ENCODE peak calls at places on chromosome 21, in ten cellular contexts. Z is right cardiac atrium; A is psoas muscle; N is GM12878; B is upper lobe of left lung; O is HepG2; D is CD8-positive, alpha-beta T cell; J is mucosa of descending colon; F is heart left ventricle; W is upper lobe of right lung. R is an unnamed sample.

GRCh38 chr21:38646213-38646837 is 148.0 kb upstream of the ERG start:
- ATAC-seq in Z (no peak), A (no peak), N (no peak), B (no peak), O (no peak), D (no peak), J (no peak), F (no peak), W (no peak), R (no peak)

GRCh38 chr21:26032263-26032662 is 138.3 kb downstream of the APP start:
- ATAC-seq in Z (no peak), A (no peak), N (no peak), B (no peak), O (no peak), D (no peak), J (no peak), F (no peak), W (no peak), R (no peak)

GRCh38 chr21:14557413-14557812 is 11.3 kb upstream of the SAMSN1 start:
- ATAC-seq in Z (no peak), A (no peak), N (peak), B (no peak), O (no peak), D (no peak), J (no peak), F (no peak), W (no peak), R (no peak)

GRCh38 chr21:14453339-14453738 is 70.4 kb upstream of the HSPA13 start:
- ATAC-seq in Z (peak), A (no peak), N (peak), B (no peak), O (no peak), D (peak), J (peak), F (no peak), W (no peak), R (no peak)

GRCh38 chr21:43207043-43207315 is 38.2 kb downstream of the CRYAA start:
- ATAC-seq in Z (no peak), A (no peak), N (no peak), B (no peak), O (no peak), D (no peak), J (no peak), F (no peak), W (no peak), R (no peak)

GRCh38 chr21:38346286-38346685 is 89.5 kb downstream of the KCNJ15 start:
- ATAC-seq in Z (no peak), A (no peak), N (no peak), B (no peak), O (no peak), D (no peak), J (no peak), F (no peak), W (no peak), R (no peak)

GRCh38 chr21:23394458-23394857 is 2212.8 kb downstream of the MRPL39 start:
- ATAC-seq in Z (no peak), A (no peak), N (no peak), B (no peak), O (no peak), D (no peak), J (no peak), F (no peak), W (no peak), R (no peak)

GRCh38 chr21:26171310-26172100 is 935 bp upstream of the APP start:
- ATAC-seq in Z (no peak), A (no peak), N (no peak), B (no peak), O (no peak), D (no peak), J (no peak), F (no peak), W (no peak), R (no peak)

GRCh38 chr21:43741425-43742096 is 22.6 kb downstream of the PDXK start:
- ATAC-seq in Z (no peak), A (no peak), N (no peak), B (no peak), O (no peak), D (no peak), J (no peak), F (no peak), W (no peak), R (no peak)

DNA sequence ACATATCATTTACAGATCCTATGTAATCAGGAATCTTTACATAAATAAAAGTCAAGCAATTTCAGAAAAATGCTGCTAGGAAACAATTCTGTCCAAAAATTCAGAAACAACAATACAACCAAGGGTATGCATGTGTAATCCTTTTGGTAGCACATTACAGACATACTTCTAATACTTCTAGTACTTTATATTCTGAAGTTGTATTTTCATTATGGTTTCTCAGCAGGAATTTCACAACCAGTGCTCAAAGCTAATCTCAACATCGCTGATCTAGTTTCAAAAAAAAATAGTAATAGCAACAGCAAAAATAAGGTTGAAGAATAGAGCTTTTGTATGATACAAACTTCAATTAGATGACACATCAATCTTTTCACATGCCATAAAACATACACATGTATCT is 545.2 kb downstream of the LTN1 start:
- ATAC-seq in Z (no peak), A (no peak), N (no peak), B (no peak), O (no peak), D (no peak), J (no peak), F (no peak), W (no peak), R (no peak)
- H3K4me3 ChIP-seq in Z (no peak), A (no peak), N (no peak), B (no peak), O (no peak), D (no peak), J (no peak), F (no peak), W (no peak), R (no peak)

DNA sequence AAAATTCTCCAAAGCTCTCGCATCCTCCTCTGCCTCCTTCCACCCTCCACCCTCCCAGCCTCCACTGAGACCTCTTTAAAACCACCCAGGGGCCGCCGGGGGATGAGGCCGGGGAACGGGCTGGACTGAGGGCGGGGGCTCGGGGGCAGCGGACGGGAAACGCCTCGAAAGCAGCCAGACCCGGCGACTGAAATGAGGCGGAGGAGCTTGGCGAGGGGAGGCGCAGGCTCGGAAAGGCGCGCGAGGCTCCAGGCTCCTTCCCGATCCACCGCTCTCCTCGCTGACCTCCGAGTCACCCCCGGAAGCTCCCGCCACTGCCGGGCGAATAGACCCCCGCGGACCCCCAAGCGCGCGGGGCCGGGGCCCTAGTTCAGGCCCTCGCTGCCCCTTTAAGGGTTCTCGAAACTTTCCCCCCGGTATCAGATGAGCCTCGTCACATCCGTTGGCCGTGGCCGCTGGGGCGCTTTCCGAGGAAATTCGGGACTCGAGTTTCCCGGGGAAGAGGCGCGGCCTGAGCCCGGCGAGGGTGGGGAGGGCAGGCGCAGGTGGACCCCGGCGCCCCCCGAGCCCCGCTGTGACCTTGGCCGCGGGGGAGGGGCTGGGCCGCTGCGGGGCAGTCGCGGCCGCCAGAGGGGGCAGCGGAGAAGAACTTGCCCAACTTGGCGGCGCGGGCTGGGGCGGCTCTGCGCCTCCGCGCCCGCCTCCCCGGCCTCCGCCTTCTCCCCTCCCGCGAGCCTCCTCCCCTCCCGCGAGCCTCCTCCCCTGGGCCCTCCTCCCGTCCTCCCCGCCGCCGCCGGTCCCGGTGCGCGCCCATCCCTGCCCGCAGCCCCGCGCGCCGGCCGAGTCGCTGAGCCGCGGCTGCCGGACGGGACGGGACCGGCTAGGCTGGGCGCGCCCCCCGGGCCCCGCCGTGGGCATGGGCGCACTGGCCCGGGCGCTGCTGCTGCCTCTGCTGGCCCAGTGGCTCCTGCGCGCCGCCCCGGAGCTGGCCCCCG is at the start of gene BACE2:
- ATAC-seq in Z (peak), A (peak), N (peak), B (peak), O (peak), D (peak), J (peak), F (peak), W (peak), R (peak)
- H3K4me3 ChIP-seq in Z (peak), A (peak), N (peak), B (peak), O (peak), D (peak), J (peak), F (peak), W (peak), R (peak)

GRCh38 chr21:41928621-41929220 is 25.1 kb downstream of the C2CD2 start:
- ATAC-seq in Z (no peak), A (no peak), N (peak), B (no peak), O (no peak), D (no peak), J (peak), F (peak), W (peak), R (no peak)
- H3K4me3 ChIP-seq in Z (no peak), A (no peak), N (no peak), B (no peak), O (no peak), D (no peak), J (no peak), F (no peak), W (no peak), R (no peak)

DNA sequence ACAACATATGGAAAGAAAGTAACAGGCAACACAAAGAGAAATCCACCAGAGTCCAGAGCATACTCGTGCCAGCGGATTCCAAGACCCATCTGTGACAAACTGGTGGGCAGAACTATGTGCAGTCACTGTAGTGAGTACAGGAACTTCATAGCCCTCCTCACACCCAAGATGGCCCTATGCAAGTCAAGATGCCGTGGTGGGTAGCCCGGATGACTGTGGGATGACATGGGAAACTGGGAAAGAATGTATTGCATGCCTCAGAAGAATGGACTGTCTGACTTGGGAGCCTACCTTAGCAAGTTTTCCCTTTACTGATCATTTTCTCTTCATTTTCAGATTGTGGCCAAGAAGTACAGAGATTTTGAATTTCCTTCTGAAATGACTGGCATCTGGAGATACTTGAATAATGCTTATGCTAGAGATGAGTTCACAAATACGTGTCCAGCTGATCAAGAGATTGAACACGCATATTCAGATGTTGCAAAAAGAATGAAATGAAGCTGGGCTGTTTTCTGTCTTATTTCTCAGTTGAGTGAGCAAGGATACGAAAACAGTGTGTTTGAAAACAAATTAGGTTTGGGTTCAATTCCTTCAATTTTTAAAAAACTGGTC is 47.3 kb downstream of the CLIC6 start:
- ATAC-seq in Z (no peak), A (no peak), N (peak), B (no peak), O (no peak), D (no peak), J (no peak), F (no peak), W (no peak), R (no peak)
- H3K4me3 ChIP-seq in Z (no peak), A (no peak), N (no peak), B (no peak), O (no peak), D (no peak), J (no peak), F (no peak), W (no peak), R (no peak)

GRCh38 chr21:42061866-42062542 is 9.1 kb upstream of the UMODL1 start:
- ATAC-seq in Z (no peak), A (no peak), N (peak), B (no peak), O (peak), D (peak), J (peak), F (no peak), W (peak), R (no peak)

GRCh38 chr21:42060166-42060565 is 11.0 kb upstream of the UMODL1 start:
- ATAC-seq in Z (no peak), A (no peak), N (no peak), B (no peak), O (no peak), D (no peak), J (no peak), F (no peak), W (no peak), R (no peak)

GRCh38 chr21:42062543-42063022 is 8.5 kb upstream of the UMODL1 start:
- ATAC-seq in Z (peak), A (no peak), N (peak), B (peak), O (peak), D (peak), J (peak), F (peak), W (peak), R (no peak)

GRCh38 chr21:42059721-42060120 is 11.4 kb upstream of the UMODL1 start:
- ATAC-seq in Z (no peak), A (no peak), N (no peak), B (no peak), O (no peak), D (no peak), J (no peak), F (no peak), W (no peak), R (no peak)

DNA sequence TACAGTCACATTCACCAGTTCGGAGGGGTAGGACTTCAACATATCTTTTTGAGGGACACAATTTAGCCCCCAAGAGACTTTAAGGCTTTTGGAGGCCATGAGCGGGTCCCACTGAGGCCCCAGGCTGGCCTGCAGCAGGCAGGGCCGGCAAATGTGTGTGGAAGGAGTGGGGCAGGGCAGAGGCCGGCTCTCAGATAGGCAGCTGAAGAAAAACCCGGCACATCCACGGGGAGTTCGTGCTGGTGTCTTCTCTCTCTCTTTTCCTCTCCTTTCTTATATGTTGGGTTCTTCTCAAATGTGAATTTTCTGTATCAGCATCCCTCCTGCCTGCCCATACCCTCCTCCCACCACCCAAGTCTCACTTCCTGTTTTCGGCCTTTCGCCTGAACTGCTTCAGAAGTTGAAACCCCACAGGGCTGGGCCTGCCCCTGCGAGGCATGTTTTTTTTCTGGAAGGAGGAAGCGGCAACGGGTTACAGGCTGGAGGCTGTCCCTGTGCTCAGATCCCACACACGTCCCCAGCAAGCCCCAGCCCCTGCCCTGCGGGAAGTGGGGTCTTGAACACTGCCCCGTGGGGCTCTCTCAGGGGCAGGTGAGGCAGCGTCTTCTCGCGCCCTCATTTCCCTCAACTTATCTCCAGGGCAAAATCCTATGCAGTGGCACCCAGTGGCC is 9.8 kb upstream of the UMODL1 start:
- ATAC-seq in Z (peak), A (no peak), N (peak), B (no peak), O (no peak), D (no peak), J (peak), F (peak), W (peak), R (peak)
- H3K4me3 ChIP-seq in Z (no peak), A (no peak), N (peak), B (no peak), O (no peak), D (peak), J (no peak), F (no peak), W (no peak), R (no peak)

GRCh38 chr21:15754640-15755039 is 24.9 kb downstream of the USP25 start:
- ATAC-seq in Z (peak), A (no peak), N (no peak), B (peak), O (peak), D (no peak), J (peak), F (no peak), W (peak), R (no peak)
- H3K4me3 ChIP-seq in Z (no peak), A (no peak), N (no peak), B (no peak), O (no peak), D (no peak), J (no peak), F (no peak), W (no peak), R (no peak)

DNA sequence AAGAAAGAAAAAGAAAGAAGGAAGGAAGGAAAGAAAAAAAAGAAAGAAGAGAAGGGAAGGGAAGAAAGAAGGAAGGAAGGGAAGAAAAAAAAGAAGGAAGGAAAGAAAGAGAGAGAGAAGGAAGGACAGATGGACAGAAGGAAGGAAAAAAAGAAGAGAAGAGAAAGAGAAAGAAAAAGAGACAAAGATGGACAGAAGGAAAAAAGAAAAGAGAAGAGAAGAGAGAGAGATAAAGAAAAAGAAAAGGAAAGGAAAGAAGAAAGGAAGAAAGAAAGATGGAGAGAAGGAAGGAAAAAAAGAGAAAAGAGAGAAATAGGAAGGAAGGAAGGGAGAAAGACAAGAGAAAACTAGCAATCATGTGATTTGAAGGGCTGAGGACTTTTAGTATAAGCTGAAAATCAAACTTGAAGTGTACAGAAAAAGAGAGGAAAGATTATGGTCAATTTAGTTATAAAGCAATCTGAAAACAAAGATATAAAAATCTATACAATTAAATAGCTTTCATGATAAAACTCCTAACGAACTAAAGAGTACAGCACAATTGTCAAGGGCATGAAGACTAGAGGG is 115.3 kb downstream of the LTN1 start:
- ATAC-seq in Z (no peak), A (no peak), N (no peak), B (no peak), O (no peak), D (no peak), J (no peak), F (no peak), W (no peak), R (no peak)
- H3K4me3 ChIP-seq in Z (no peak), A (no peak), N (no peak), B (no peak), O (no peak), D (no peak), J (no peak), F (no peak), W (no peak), R (no peak)

GRCh38 chr21:45408271-45408791 is 3.4 kb downstream of the COL18A1 start:
- ATAC-seq in Z (no peak), A (no peak), N (no peak), B (no peak), O (no peak), D (no peak), J (no peak), F (no peak), W (no peak), R (no peak)

GRCh38 chr21:45410151-45410864 is 5.3 kb downstream of the COL18A1 start:
- ATAC-seq in Z (peak), A (peak), N (no peak), B (no peak), O (peak), D (no peak), J (no peak), F (peak), W (no peak), R (no peak)

GRCh38 chr21:45408811-45409261 is 3.9 kb downstream of the COL18A1 start:
- ATAC-seq in Z (no peak), A (no peak), N (no peak), B (no peak), O (no peak), D (no peak), J (no peak), F (peak), W (no peak), R (no peak)

GRCh38 chr21:45410865-45411809 is 6.2 kb downstream of the COL18A1 start:
- ATAC-seq in Z (peak), A (no peak), N (no peak), B (no peak), O (peak), D (no peak), J (peak), F (peak), W (peak), R (no peak)

GRCh38 chr21:45409466-45410150 is 4.6 kb downstream of the COL18A1 start:
- ATAC-seq in Z (no peak), A (peak), N (no peak), B (no peak), O (peak), D (no peak), J (no peak), F (peak), W (no peak), R (no peak)
- H3K4me3 ChIP-seq in Z (no peak), A (peak), N (no peak), B (no peak), O (peak), D (no peak), J (no peak), F (no peak), W (no peak), R (no peak)

R was measured in gastroesophageal sphincter.